ENCODE peak calls at places on chromosome 7, in four cellular contexts. S, Z, X and D are unnamed samples.

GRCh38 chr7:142785841-142786250 is 15.1 kb downstream of the PRSS2 start:
- DNase-seq in S (no peak), Z (no peak), X (no peak), D (no peak)

GRCh38 chr7:116171094-116171493 is 39.2 kb upstream of the TES start:
- DNase-seq in S (no peak), Z (no peak), X (no peak), D (no peak)

GRCh38 chr7:105261689-105262088 is 127.0 kb downstream of the SRPK2 start:
- DNase-seq in S (no peak), Z (no peak), X (peak; percentile 35), D (no peak)

GRCh38 chr7:134804351-134804750 is 24.9 kb downstream of the CALD1 start:
- DNase-seq in S (no peak), Z (no peak), X (no peak), D (no peak)

GRCh38 chr7:134293029-134293740 is 23.5 kb downstream of the SLC35B4 start:
- DNase-seq in S (no peak), Z (peak; percentile 25), X (no peak), D (peak; percentile 37)

GRCh38 chr7:129923709-129924108 is 29.1 kb downstream of the UBE2H start:
- DNase-seq in S (no peak), Z (peak; percentile 13), X (peak; percentile 89), D (no peak)

GRCh38 chr7:44128721-44129582 is 5.6 kb upstream of the POLD2 start:
- DNase-seq in S (peak; percentile 9), Z (no peak), X (no peak), D (no peak)

GRCh38 chr7:6121141-6121540 is 90.0 kb downstream of the ANKRD61 start:
- DNase-seq in S (no peak), Z (no peak), X (peak; percentile 56), D (no peak)

GRCh38 chr7:28356619-28357018 is 55.7 kb upstream of the CREB5 start:
- DNase-seq in S (no peak), Z (no peak), X (no peak), D (no peak)

GRCh38 chr7:832292-832967 is at the start of gene SUN1:
- DNase-seq in S (no peak), Z (peak; percentile 41), X (peak; percentile 97), D (no peak)

GRCh38 chr7:35605760-35606159 is 89.2 kb downstream of the HERPUD2 start:
- DNase-seq in S (no peak), Z (no peak), X (peak; percentile 91), D (no peak)

GRCh38 chr7:144903201-144903600 is 67.3 kb upstream of the TPK1 start:
- DNase-seq in S (no peak), Z (no peak), X (no peak), D (no peak)

GRCh38 chr7:157495594-157495993 is 158.8 kb downstream of the DNAJB6 start:
- DNase-seq in S (no peak), Z (no peak), X (no peak), D (no peak)

GRCh38 chr7:129989466-129989865 is 36.7 kb upstream of the UBE2H start:
- DNase-seq in S (no peak), Z (no peak), X (peak; percentile 63), D (no peak)

GRCh38 chr7:93228302-93228701 is 2.0 kb upstream of the HEPACAM2 start:
- DNase-seq in S (no peak), Z (no peak), X (peak; percentile 74), D (no peak)

GRCh38 chr7:101618916-101619315 is 10.2 kb downstream of the MYL10 start:
- DNase-seq in S (no peak), Z (no peak), X (peak; percentile 64), D (no peak)

GRCh38 chr7:83410989-83411591 is 237.8 kb downstream of the SEMA3E start:
- DNase-seq in S (no peak), Z (no peak), X (peak; percentile 43), D (no peak)

GRCh38 chr7:85023066-85023687 is 163.7 kb downstream of the SEMA3D start:
- DNase-seq in S (no peak), Z (no peak), X (peak; percentile 63), D (peak; percentile 16)

GRCh38 chr7:34835901-34836300 is 177.9 kb downstream of the NPSR1 start:
- DNase-seq in S (no peak), Z (no peak), X (no peak), D (no peak)

GRCh38 chr7:79307376-79307775 is 146.1 kb downstream of the MAGI2 start:
- DNase-seq in S (no peak), Z (no peak), X (no peak), D (no peak)

GRCh38 chr7:151430391-151431205 is 9.3 kb downstream of the CRYGN start:
- DNase-seq in S (no peak), Z (no peak), X (no peak), D (no peak)

GRCh38 chr7:13979671-13980438 is 9.6 kb downstream of the ETV1 start:
- DNase-seq in S (no peak), Z (no peak), X (peak; percentile 19), D (no peak)

GRCh38 chr7:30321089-30321991 is 36.9 kb downstream of the ZNRF2 start:
- DNase-seq in S (no peak), Z (no peak), X (peak; percentile 45), D (no peak)

GRCh38 chr7:117385340-117386124 is 41.8 kb downstream of the ASZ1 start:
- DNase-seq in S (no peak), Z (no peak), X (peak; percentile 44), D (no peak)

GRCh38 chr7:137947031-137947430 is 54.9 kb downstream of the CREB3L2 start:
- DNase-seq in S (no peak), Z (no peak), X (no peak), D (no peak)

GRCh38 chr7:101699399-101699798 is 70.3 kb upstream of the MYL10 start:
- DNase-seq in S (no peak), Z (no peak), X (no peak), D (no peak)

GRCh38 chr7:27176343-27176731 is 2.2 kb upstream of the HOXA10 start:
- DNase-seq in S (no peak), Z (no peak), X (no peak), D (no peak)

GRCh38 chr7:604038-604883 is 84.6 kb upstream of the PDGFA start:
- DNase-seq in S (peak; percentile 87), Z (peak; percentile 80), X (peak; percentile 38), D (peak; percentile 64)

GRCh38 chr7:13990319-13990983 is 985 bp upstream of the ETV1 start:
- DNase-seq in S (peak; percentile 51), Z (no peak), X (peak; percentile 83), D (peak; percentile 11)

GRCh38 chr7:71236488-71237179 is 104.7 kb downstream of the GALNT17 start:
- DNase-seq in S (no peak), Z (no peak), X (no peak), D (no peak)

GRCh38 chr7:28093617-28094232 is 86.9 kb downstream of the JAZF1 start:
- DNase-seq in S (peak; percentile 61), Z (no peak), X (peak; percentile 75), D (no peak)

GRCh38 chr7:98855610-98856009 is 14.2 kb downstream of the TMEM130 start:
- DNase-seq in S (no peak), Z (no peak), X (no peak), D (no peak)

GRCh38 chr7:144854839-144855424 is 19.1 kb upstream of the TPK1 start:
- DNase-seq in S (no peak), Z (no peak), X (peak; percentile 35), D (no peak)

GRCh38 chr7:106111671-106112117 is 418 bp downstream of the SYPL1 start:
- DNase-seq in S (peak; percentile 83), Z (peak; percentile 23), X (peak; percentile 72), D (peak; percentile 86)

GRCh38 chr7:42350801-42351200 is 113.8 kb upstream of the GLI3 start:
- DNase-seq in S (no peak), Z (no peak), X (peak; percentile 14), D (no peak)

GRCh38 chr7:73602721-73603651 is 21.3 kb downstream of the MLXIPL start:
- DNase-seq in S (no peak), Z (no peak), X (peak; percentile 36), D (no peak)

GRCh38 chr7:18829518-18830252 is 287.8 kb downstream of the TWIST1 start:
- DNase-seq in S (no peak), Z (no peak), X (peak; percentile 48), D (no peak)

GRCh38 chr7:82617156-82617555 is 173.6 kb upstream of the CACNA2D1 start:
- DNase-seq in S (no peak), Z (no peak), X (no peak), D (no peak)

GRCh38 chr7:14836571-14837189 is 65.9 kb downstream of the DGKB start:
- DNase-seq in S (peak; percentile 39), Z (no peak), X (peak; percentile 74), D (peak; percentile 26)

GRCh38 chr7:91196058-91196457 is 68.2 kb upstream of the FZD1 start:
- DNase-seq in S (no peak), Z (no peak), X (no peak), D (no peak)